ENCODE peak calls at places on chromosome 13, in four cellular contexts. I is ovary, M is IMR-90, J is body of pancreas. A is an unnamed sample.

GRCh38 chr13:47945738-47946137 is 55.3 kb downstream of the SUCLA2 start:
- DNase-seq in J (no peak), I (no peak), M (peak; percentile 76), A (no peak)

GRCh38 chr13:112213467-112214245 is 146.7 kb downstream of the SOX1 start:
- DNase-seq in J (peak; percentile 82), M (no peak), I (no peak), A (no peak)

GRCh38 chr13:23919006-23919405 is 21.7 kb upstream of the C1QTNF9B start:
- DNase-seq in I (no peak), J (no peak), M (no peak), A (no peak)

GRCh38 chr13:88979465-88980180 is 1308.5 kb downstream of the SLITRK5 start:
- DNase-seq in J (no peak), M (no peak), I (no peak), A (no peak)

GRCh38 chr13:90696254-90696653 is 651.2 kb upstream of the MIR17HG start:
- DNase-seq in J (no peak), M (peak; percentile 7), I (no peak), A (no peak)

GRCh38 chr13:30564489-30564888 is 53.2 kb upstream of the USPL1 start:
- DNase-seq in M (no peak), I (no peak), J (no peak), A (no peak)

GRCh38 chr13:45782327-45783045 is 69.1 kb downstream of the SIAH3 start:
- DNase-seq in I (no peak), J (no peak), M (no peak), A (no peak)

GRCh38 chr13:36829753-36830152 is 10.7 kb downstream of the RFXAP start:
- DNase-seq in J (no peak), M (no peak), I (no peak), A (no peak)

GRCh38 chr13:112828756-112829155 is 138.9 kb downstream of the ATP11A start:
- DNase-seq in J (no peak), M (no peak), I (no peak), A (no peak)

GRCh38 chr13:36163809-36164308 is 32.7 kb upstream of the DCLK1 start:
- DNase-seq in J (peak; percentile 76), I (peak; percentile 82), M (peak; percentile 87), A (peak; percentile 39)

GRCh38 chr13:54029226-54029625 is 1000.6 kb downstream of the OLFM4 start:
- DNase-seq in M (no peak), J (no peak), I (no peak), A (no peak)

GRCh38 chr13:35768126-35768525 is 291.6 kb upstream of the MAB21L1 start:
- DNase-seq in J (no peak), I (no peak), M (no peak), A (no peak)

GRCh38 chr13:40028446-40028845 is 373.0 kb downstream of the COG6 start:
- DNase-seq in M (no peak), J (no peak), I (no peak), A (no peak)

GRCh38 chr13:93824286-93824685 is 597.7 kb downstream of the GPC6 start:
- DNase-seq in M (no peak), I (no peak), J (no peak), A (no peak)

GRCh38 chr13:59651479-59651878 is 512.2 kb downstream of the DIAPH3 start:
- DNase-seq in M (no peak), J (no peak), I (no peak), A (no peak)

GRCh38 chr13:113187263-113187669 is 21.2 kb downstream of the PCID2 start:
- DNase-seq in I (peak; percentile 53), M (peak; percentile 100), J (no peak), A (peak; percentile 61)

GRCh38 chr13:65133094-65133493 is 2097.0 kb downstream of the PCDH9 start:
- DNase-seq in J (no peak), I (no peak), M (no peak), A (no peak)

GRCh38 chr13:43848250-43848649 is 31.3 kb downstream of the CCDC122 start:
- DNase-seq in J (no peak), M (peak; percentile 71), I (no peak), A (no peak)

GRCh38 chr13:50453238-50453637 is 390.3 kb downstream of the DLEU7 start:
- DNase-seq in I (no peak), M (peak; percentile 5), J (no peak), A (no peak)

GRCh38 chr13:112903606-112904195 is 65.3 kb upstream of the MCF2L start:
- DNase-seq in J (peak; percentile 45), M (no peak), I (peak; percentile 4), A (no peak)

GRCh38 chr13:77894743-77895142 is 23.9 kb downstream of the EDNRB start:
- DNase-seq in J (no peak), I (no peak), M (no peak), A (no peak)

GRCh38 chr13:113915786-113916329 is 52.0 kb upstream of the GAS6 start:
- DNase-seq in M (no peak), J (no peak), I (no peak), A (no peak)

GRCh38 chr13:96946709-96947311 is 47.5 kb downstream of the OXGR1 start:
- DNase-seq in M (no peak), I (no peak), J (no peak), A (no peak)

GRCh38 chr13:37870489-37870845 is 895 bp upstream of the TRPC4 start:
- DNase-seq in J (no peak), M (no peak), I (no peak), A (no peak)
- H3K27ac ChIP-seq in J (no peak overlapping the region), M (no peak overlapping the region), I (peak overlapping the region; percentile 69), A (peak overlapping the region; percentile 84)

DNA sequence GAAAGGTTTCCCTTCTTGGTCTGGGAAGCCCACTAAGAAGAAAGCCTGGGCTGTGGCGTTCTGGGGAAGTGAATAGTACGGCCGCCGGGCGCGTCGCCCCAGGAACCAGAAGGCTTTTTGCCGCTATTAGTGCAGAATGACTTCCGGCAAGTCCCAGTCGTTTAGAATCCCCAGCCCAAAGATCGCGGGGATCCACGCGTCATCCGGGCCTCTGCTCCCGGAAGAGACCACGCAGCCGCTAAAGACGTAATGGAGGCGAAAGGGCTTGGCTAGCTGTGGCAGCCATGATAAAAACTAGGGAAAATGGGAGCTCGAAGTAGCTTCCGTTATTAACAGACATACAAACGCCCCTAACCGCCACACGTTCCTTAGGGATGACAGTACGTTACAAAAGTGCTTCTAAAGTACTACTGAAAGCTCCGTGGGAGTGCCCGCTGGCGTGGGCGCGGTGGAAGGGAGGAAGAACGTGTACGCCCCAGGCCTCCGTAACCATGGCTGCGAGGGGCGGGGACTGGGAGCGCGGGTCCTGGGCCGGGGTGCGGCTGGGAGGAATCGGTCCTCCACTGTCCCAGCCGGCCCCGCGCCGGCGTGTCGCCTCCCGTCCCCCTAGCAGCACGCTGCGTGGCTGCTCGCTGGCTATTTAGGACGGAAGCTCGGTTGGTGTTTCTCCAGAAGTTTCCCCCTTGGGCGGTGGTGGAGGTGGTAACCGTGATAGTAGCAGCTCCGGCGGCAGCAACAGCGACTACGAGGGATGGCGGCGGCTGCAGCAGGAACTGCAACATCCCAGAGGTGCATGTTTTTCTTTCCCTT is at the start of gene SUGT1:
- DNase-seq in J (peak; percentile 98), M (peak; percentile 97), I (peak; percentile 97), A (peak; percentile 95)
- TF ChIP-seq POLR2A in J (peak; percentile 74), M (peak; percentile 91), I (no peak), A (peak; percentile 68)

DNA sequence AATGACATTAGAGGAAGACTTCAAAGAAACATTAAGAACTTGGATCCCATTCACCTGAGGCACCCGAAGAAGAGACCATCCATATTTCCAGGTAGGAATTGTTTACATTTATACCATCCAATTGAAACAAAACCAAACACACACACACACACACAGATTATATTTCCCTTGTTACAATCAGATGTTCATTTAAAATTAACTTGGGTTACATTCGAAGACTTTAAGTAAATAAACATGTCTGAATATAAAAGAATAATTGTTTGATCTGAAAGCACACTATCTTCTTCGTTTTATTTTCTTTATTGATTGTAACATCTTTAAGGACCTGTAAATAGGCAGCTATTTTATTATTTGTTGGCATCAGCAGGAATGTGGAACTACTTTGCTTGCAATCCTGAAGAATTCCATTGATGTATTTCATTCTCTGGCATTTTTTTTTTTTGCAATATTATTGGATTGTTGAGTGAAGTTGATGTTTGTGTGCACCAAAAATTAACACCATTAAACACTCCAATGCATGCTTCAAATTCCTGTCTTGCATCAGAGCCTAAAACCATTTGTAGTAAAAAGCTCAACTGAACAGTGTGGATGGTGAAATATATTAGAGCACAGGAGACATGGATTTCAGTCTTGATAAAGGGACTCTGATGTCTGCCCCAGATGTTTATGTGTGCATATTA is 85.3 kb upstream of the FRY start:
- DNase-seq in I (no peak), J (no peak), M (peak; percentile 29), A (no peak)
- H3K4me3 ChIP-seq in I (no peak overlapping the region), J (peak overlapping the region; percentile 1), M (peak overlapping the region; percentile 7), A (no peak overlapping the region)

GRCh38 chr13:98143601-98144500 is 957 bp downstream of the FARP1 start:
- DNase-seq in M (peak; percentile 44), I (peak; percentile 53), J (peak; percentile 43), A (peak; percentile 40)
- H3K27ac ChIP-seq in M (peak overlapping the region; percentile 90), I (no peak overlapping the region), J (peak overlapping the region; percentile 82), A (peak overlapping the region; percentile 63)

DNA sequence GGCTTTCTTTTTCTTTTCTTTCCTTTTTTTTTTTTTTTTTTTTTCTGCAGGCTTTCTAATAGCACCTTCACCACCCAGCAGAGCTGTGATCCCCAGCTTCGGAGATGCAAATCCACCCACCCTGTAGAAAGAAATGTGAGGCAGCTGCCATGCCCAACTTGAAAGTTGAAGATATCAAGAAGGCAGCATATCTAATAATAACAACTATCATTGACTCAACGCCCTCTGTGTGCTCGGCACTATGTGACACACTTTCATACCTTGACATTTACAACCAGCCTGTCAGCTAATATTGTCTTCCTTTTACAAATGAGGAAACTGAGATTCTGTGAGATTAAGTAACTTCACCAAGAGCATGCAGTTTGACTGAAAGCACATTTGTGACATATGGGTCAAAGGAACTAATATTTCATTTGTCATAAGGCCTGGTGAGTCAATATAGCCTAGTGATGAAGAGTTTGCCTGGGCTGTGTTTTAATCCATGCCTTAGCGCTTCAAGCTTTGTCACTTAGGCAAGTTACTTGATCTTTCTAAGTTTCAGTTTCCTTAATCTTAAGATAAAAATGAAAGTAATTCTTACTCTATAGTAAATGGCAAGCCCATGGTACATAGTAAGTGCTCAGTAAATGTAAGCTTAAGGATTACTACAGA is 137.0 kb downstream of the FLT1 start:
- DNase-seq in M (no peak), J (no peak), I (no peak), A (no peak)
- TF ChIP-seq POLR2A in M (no peak), J (no peak), I (no peak), A (no peak)

GRCh38 chr13:34207872-34208271 is 389.9 kb downstream of the RFC3 start:
- DNase-seq in M (peak; percentile 2), I (no peak), J (no peak), A (no peak)
- H3K4me3 ChIP-seq in M (no peak overlapping the region), I (no peak overlapping the region), J (no peak overlapping the region), A (no peak overlapping the region)

DNA sequence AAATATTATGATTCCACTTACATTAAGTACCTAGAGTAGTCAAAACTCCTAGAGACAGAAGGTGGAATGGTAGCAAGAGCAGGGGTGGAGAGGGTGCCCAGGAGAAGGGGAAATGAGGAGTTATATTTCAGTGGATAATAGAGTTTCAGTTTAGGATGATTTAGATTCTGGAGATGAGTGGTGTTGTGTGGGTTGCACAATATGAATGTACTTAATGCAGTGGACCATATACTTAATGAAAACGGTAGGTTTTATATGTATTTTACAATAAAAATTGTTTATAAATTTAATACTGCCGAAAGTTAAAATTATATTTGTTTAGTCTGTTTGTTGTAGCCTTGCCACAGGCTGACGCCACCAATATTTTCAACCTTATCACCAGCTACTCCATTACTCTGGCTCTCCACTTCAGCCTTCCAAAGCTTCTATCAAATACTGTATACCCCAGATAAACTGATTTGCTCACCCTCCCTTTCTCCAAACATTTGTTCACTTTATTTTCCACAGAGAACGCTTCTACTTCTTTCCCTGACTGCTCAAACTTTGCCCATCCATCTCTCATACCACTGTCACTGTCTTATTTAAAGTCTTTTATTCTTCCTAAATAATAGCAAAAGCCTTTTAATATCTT is 1.4 kb upstream of the RBM26 start:
- DNase-seq in J (no peak), M (no peak), I (no peak), A (no peak)
- H3K27ac ChIP-seq in J (no peak overlapping the region), M (no peak overlapping the region), I (no peak overlapping the region), A (no peak overlapping the region)

GRCh38 chr13:25286969-25287961 is at the start of gene MTMR6:
- DNase-seq in J (peak; percentile 91), M (peak; percentile 82), I (peak; percentile 95), A (peak; percentile 93)
- TF ChIP-seq POLR2A in J (peak; percentile 76), M (peak; percentile 83), I (peak; percentile 44), A (peak; percentile 54)

A was measured in uterus.